ENCODE peak calls at places on chromosomes 6 and 20, in nine cellular contexts. C is body of pancreas, X is psoas muscle, G is tibial artery, V is A549, P is sigmoid colon, T is spleen, U is heart left ventricle, Q is fibroblast of lung. A is an unnamed sample.

GRCh38 chr6:100818066-100818465 is 63.1 kb downstream of the ASCC3 start:
- DNase-seq in C (no peak), X (no peak), G (no peak), V (no peak), P (no peak), T (no peak), U (no peak), Q (peak; percentile 13), A (no peak)

GRCh38 chr6:39217177-39217864 is 12.0 kb downstream of the KCNK5 start:
- DNase-seq in C (peak; percentile 67), X (no peak), G (no peak), V (peak; percentile 39), P (no peak), T (no peak), U (peak; percentile 44), Q (no peak), A (no peak)

GRCh38 chr6:10429638-10430427 is 15.0 kb upstream of the TFAP2A start:
- DNase-seq in C (peak; percentile 37), X (no peak), G (no peak), V (no peak), P (no peak), T (no peak), U (no peak), Q (peak; percentile 58), A (no peak)

GRCh38 chr20:45857836-45858250 is 429 bp downstream of the ZSWIM3 start:
- DNase-seq in C (no peak), X (no peak), G (no peak), V (no peak), P (no peak), T (no peak), U (no peak), Q (no peak), A (no peak)

GRCh38 chr6:43081043-43081442 is 4.9 kb downstream of the PTK7 start:
- DNase-seq in C (no peak), X (no peak), G (no peak), V (no peak), P (no peak), T (peak; percentile 35), U (no peak), Q (no peak), A (no peak)

GRCh38 chr6:35317483-35318199 is 20.0 kb downstream of the DEF6 start:
- DNase-seq in C (peak; percentile 44), X (no peak), G (no peak), V (no peak), P (no peak), T (no peak), U (no peak), Q (peak; percentile 8), A (no peak)

GRCh38 chr20:16761305-16761829 is 13.2 kb downstream of the OTOR start:
- DNase-seq in C (peak; percentile 60), X (no peak), G (peak; percentile 24), V (peak; percentile 78), P (no peak), T (no peak), U (no peak), Q (peak; percentile 82), A (peak; percentile 39)

GRCh38 chr6:146200136-146200708 is 171.4 kb downstream of the GRM1 start:
- DNase-seq in C (no peak), X (no peak), G (no peak), V (no peak), P (no peak), T (no peak), U (no peak), Q (no peak), A (no peak)

GRCh38 chr6:157099912-157100593 is 223.3 kb downstream of the TMEM242 start:
- DNase-seq in C (no peak), X (no peak), G (no peak), V (no peak), P (no peak), T (no peak), U (no peak), Q (no peak), A (no peak)

GRCh38 chr6:11762782-11763459 is 15.7 kb downstream of the ADTRP start:
- DNase-seq in C (no peak), X (no peak), G (no peak), V (no peak), P (no peak), T (no peak), U (no peak), Q (no peak), A (no peak)

GRCh38 chr6:91193446-91193845 is 606.6 kb upstream of the MAP3K7 start:
- DNase-seq in C (no peak), X (no peak), G (no peak), V (no peak), P (no peak), T (no peak), U (no peak), Q (no peak), A (no peak)

GRCh38 chr6:39791311-39791710 is 865 bp upstream of the DAAM2 start:
- DNase-seq in C (no peak), X (no peak), G (no peak), V (no peak), P (no peak), T (no peak), U (no peak), Q (peak; percentile 35), A (no peak)

GRCh38 chr20:2805682-2806350 is 5.4 kb upstream of the CPXM1 start:
- DNase-seq in C (no peak), X (no peak), G (no peak), V (no peak), P (no peak), T (no peak), U (no peak), Q (no peak), A (no peak)

GRCh38 chr6:142853244-142854180 is 91.5 kb downstream of the HIVEP2 start:
- DNase-seq in C (no peak), X (no peak), G (no peak), V (no peak), P (no peak), T (no peak), U (no peak), Q (no peak), A (no peak)

GRCh38 chr6:142848969-142849368 is 96.0 kb downstream of the HIVEP2 start:
- DNase-seq in C (no peak), X (no peak), G (no peak), V (no peak), P (no peak), T (no peak), U (no peak), Q (no peak), A (no peak)

GRCh38 chr6:142854589-142855488 is 90.1 kb downstream of the HIVEP2 start:
- DNase-seq in C (no peak), X (no peak), G (no peak), V (no peak), P (no peak), T (no peak), U (no peak), Q (no peak), A (no peak)

GRCh38 chr6:142850653-142851434 is 94.1 kb downstream of the HIVEP2 start:
- DNase-seq in C (no peak), X (no peak), G (no peak), V (no peak), P (no peak), T (no peak), U (no peak), Q (no peak), A (no peak)

DNA sequence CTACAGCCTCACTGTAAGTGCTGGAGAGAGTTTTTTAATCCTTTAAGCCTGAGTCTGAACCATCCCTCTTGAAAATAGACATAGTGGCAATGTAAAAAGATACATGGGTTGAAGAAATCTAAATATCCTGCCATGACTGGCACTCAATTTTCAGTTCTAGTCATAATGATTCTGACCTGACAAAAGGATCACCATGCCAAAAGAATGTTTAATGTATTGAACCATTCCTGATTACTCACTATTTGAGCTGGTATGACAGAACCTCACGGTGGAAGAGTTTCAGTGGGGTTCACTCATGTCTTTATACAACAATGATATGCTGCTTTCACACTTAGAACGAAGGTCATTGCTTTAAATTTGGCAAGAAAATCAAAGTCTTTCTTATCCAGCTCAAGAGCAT is 93.4 kb downstream of the HIVEP2 start:
- DNase-seq in C (no peak), X (no peak), G (no peak), V (no peak), P (no peak), T (no peak), U (no peak), Q (no peak), A (no peak)
- H3K27ac ChIP-seq in C (no peak overlapping the region), X (peak overlapping the region; percentile 89), G (peak overlapping the region; percentile 11), V (no peak overlapping the region), P (peak overlapping the region; percentile 27), T (peak overlapping the region; percentile 18), U (peak overlapping the region; percentile 20), Q (peak overlapping the region; percentile 27), A (no peak overlapping the region)

DNA sequence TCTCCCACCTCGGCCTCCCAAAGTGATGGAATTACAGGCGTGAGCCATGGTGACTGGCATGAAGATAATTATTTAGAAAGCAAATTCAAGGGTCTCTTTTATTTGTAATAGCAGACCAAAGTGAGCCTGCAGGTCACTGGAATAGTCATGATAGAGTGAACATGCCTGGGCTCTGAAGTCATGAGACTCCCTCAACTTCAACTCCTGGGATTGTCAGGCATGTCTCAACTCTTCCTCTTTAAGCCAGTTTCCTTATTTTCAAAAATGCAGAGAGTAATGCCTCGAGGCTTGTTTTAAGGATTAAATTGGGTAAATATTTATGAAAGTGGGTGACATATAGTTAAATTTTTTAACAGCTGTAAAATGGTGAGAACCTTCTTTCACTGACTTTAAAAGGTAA is 22.7 kb upstream of the HECA start:
- DNase-seq in C (no peak), X (no peak), G (no peak), V (no peak), P (no peak), T (no peak), U (no peak), Q (no peak), A (no peak)
- H3K27ac ChIP-seq in C (no peak overlapping the region), X (no peak overlapping the region), G (no peak overlapping the region), V (no peak overlapping the region), P (no peak overlapping the region), T (no peak overlapping the region), U (no peak overlapping the region), Q (no peak overlapping the region), A (no peak overlapping the region)

GRCh38 chr6:137715589-137716045 is 151.4 kb upstream of the TNFAIP3 start:
- DNase-seq in C (no peak), X (no peak), G (no peak), V (no peak), P (no peak), T (no peak), U (no peak), Q (no peak), A (no peak)
- H3K27ac ChIP-seq in C (no peak overlapping the region), X (no peak overlapping the region), G (no peak overlapping the region), V (no peak overlapping the region), P (no peak overlapping the region), T (no peak overlapping the region), U (no peak overlapping the region), Q (no peak overlapping the region), A (no peak overlapping the region)

DNA sequence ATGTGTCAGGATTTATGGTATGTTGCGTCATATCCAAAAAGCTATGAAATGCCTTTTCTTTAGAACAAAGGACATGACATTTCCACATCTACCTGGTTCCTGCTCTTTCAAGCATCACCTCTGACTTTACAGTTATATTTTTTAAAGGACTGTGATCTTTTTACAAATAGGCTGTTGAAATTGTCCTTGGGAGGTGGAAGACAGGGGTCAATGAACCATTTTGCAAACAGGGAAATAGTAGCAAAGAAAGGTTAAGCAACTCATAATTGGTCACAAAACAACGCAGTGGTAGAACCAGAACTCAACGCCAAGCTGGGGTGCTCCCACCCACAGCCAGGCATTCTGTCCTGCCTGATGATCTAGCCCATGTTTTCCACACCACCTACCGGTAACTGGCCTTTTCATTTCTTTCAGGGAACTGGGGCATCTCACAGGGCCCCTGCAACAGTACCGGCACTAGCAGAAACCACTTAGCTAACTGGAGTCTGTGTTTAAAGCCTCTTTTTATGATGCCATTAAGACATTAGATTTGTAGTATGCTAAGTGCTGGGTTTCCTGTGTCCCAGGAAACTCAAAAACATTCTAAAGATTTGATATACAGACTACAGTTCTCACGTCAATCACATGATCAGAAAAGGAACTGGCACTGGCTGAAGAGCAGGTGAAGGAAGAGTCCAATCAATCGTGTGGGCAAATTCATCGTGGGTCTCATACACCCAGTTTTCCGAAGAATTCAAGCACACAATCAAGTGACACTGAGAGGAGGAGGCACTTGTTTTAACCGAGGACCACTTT is 13.9 kb downstream of the ZNF217 start:
- DNase-seq in C (peak; percentile 28), X (no peak), G (no peak), V (no peak), P (no peak), T (no peak), U (no peak), Q (peak; percentile 90), A (no peak)
- H3K27ac ChIP-seq in C (peak overlapping the region; percentile 75), X (peak overlapping the region; percentile 44), G (peak overlapping the region; percentile 34), V (peak overlapping the region; percentile 87), P (peak overlapping the region; percentile 79), T (peak overlapping the region; percentile 81), U (peak overlapping the region; percentile 69), Q (peak overlapping the region; percentile 45), A (peak overlapping the region; percentile 27)

A was measured in substantia nigra.